ENCODE peak calls at places on chromosomes 1 and 21, in four cellular contexts. One of them, this sample, is unnamed.

GRCh38 chr1:78526496-78526895 is 35.7 kb downstream of the PTGFR start:
- DNase-seq in activated naive CD4-positive, alpha-beta T cell treated with Interleukin-2 at 50 U/mL for 16 hours: no peak
- DNase-seq in SHP77 treated with DMSO at 0.1 percent for 48 hours: peak
- DNase-seq in GM06990: no peak
- DNase-seq in this sample: no peak

GRCh38 chr1:173126421-173126820 is 75.7 kb upstream of the TNFSF18 start:
- DNase-seq in activated naive CD4-positive, alpha-beta T cell treated with Interleukin-2 at 50 U/mL for 16 hours: no peak
- DNase-seq in GM06990: no peak
- DNase-seq in SHP77 treated with DMSO at 0.1 percent for 48 hours: no peak
- DNase-seq in this sample: no peak

GRCh38 chr1:43270421-43271095 is 775 bp downstream of the TMEM125 start:
- DNase-seq in GM06990: no peak
- DNase-seq in activated naive CD4-positive, alpha-beta T cell treated with Interleukin-2 at 50 U/mL for 16 hours: no peak
- DNase-seq in SHP77 treated with DMSO at 0.1 percent for 48 hours: no peak
- DNase-seq in this sample: no peak

GRCh38 chr1:12552951-12553921 is 64.8 kb downstream of the DHRS3 start:
- DNase-seq in GM06990: no peak
- DNase-seq in SHP77 treated with DMSO at 0.1 percent for 48 hours: no peak
- DNase-seq in activated naive CD4-positive, alpha-beta T cell treated with Interleukin-2 at 50 U/mL for 16 hours: no peak
- DNase-seq in this sample: no peak

GRCh38 chr1:54984126-54984842 is 3.9 kb downstream of the TMEM61 start:
- DNase-seq in SHP77 treated with DMSO at 0.1 percent for 48 hours: no peak
- DNase-seq in GM06990: no peak
- DNase-seq in activated naive CD4-positive, alpha-beta T cell treated with Interleukin-2 at 50 U/mL for 16 hours: no peak
- DNase-seq in this sample: no peak

GRCh38 chr1:76164165-76164564 is 89.6 kb downstream of the ST6GALNAC3 start:
- DNase-seq in SHP77 treated with DMSO at 0.1 percent for 48 hours: no peak
- DNase-seq in GM06990: no peak
- DNase-seq in activated naive CD4-positive, alpha-beta T cell treated with Interleukin-2 at 50 U/mL for 16 hours: no peak
- DNase-seq in this sample: no peak

GRCh38 chr1:239493736-239494285 is 107.4 kb downstream of the CHRM3 start:
- DNase-seq in GM06990: no peak
- DNase-seq in SHP77 treated with DMSO at 0.1 percent for 48 hours: no peak
- DNase-seq in activated naive CD4-positive, alpha-beta T cell treated with Interleukin-2 at 50 U/mL for 16 hours: no peak
- DNase-seq in this sample: no peak

GRCh38 chr1:54979327-54979891 is 1.0 kb upstream of the TMEM61 start:
- DNase-seq in SHP77 treated with DMSO at 0.1 percent for 48 hours: no peak
- DNase-seq in GM06990: no peak
- DNase-seq in activated naive CD4-positive, alpha-beta T cell treated with Interleukin-2 at 50 U/mL for 16 hours: no peak
- DNase-seq in this sample: no peak

GRCh38 chr1:112105557-112105956 is 116.1 kb upstream of the KCND3 start:
- DNase-seq in activated naive CD4-positive, alpha-beta T cell treated with Interleukin-2 at 50 U/mL for 16 hours: no peak
- DNase-seq in SHP77 treated with DMSO at 0.1 percent for 48 hours: no peak
- DNase-seq in GM06990: no peak
- DNase-seq in this sample: no peak

GRCh38 chr1:178781549-178781948 is 56.5 kb downstream of the RALGPS2 start:
- DNase-seq in GM06990: no peak
- DNase-seq in SHP77 treated with DMSO at 0.1 percent for 48 hours: no peak
- DNase-seq in activated naive CD4-positive, alpha-beta T cell treated with Interleukin-2 at 50 U/mL for 16 hours: no peak
- DNase-seq in this sample: no peak

GRCh38 chr1:81032973-81033425 is 767.7 kb upstream of the ADGRL2 start:
- DNase-seq in SHP77 treated with DMSO at 0.1 percent for 48 hours: no peak
- DNase-seq in activated naive CD4-positive, alpha-beta T cell treated with Interleukin-2 at 50 U/mL for 16 hours: no peak
- DNase-seq in GM06990: no peak
- DNase-seq in this sample: no peak

GRCh38 chr1:56019472-56019871 is 559.9 kb downstream of the PLPP3 start:
- DNase-seq in GM06990: no peak
- DNase-seq in activated naive CD4-positive, alpha-beta T cell treated with Interleukin-2 at 50 U/mL for 16 hours: no peak
- DNase-seq in SHP77 treated with DMSO at 0.1 percent for 48 hours: no peak
- DNase-seq in this sample: no peak

GRCh38 chr1:77475631-77476030 is 193.8 kb downstream of the AK5 start:
- DNase-seq in SHP77 treated with DMSO at 0.1 percent for 48 hours: no peak
- DNase-seq in activated naive CD4-positive, alpha-beta T cell treated with Interleukin-2 at 50 U/mL for 16 hours: no peak
- DNase-seq in GM06990: no peak
- DNase-seq in this sample: no peak

GRCh38 chr1:41758490-41758889 is 160.2 kb downstream of the HIVEP3 start:
- DNase-seq in SHP77 treated with DMSO at 0.1 percent for 48 hours: no peak
- DNase-seq in activated naive CD4-positive, alpha-beta T cell treated with Interleukin-2 at 50 U/mL for 16 hours: no peak
- DNase-seq in GM06990: no peak
- DNase-seq in this sample: no peak

GRCh38 chr1:42040159-42040558 is 113.1 kb upstream of the GUCA2B start:
- DNase-seq in GM06990: no peak
- DNase-seq in SHP77 treated with DMSO at 0.1 percent for 48 hours: no peak
- DNase-seq in activated naive CD4-positive, alpha-beta T cell treated with Interleukin-2 at 50 U/mL for 16 hours: no peak
- DNase-seq in this sample: no peak

GRCh38 chr1:24415910-24416665 is 486 bp downstream of the NIPAL3 start:
- DNase-seq in GM06990: no peak
- DNase-seq in activated naive CD4-positive, alpha-beta T cell treated with Interleukin-2 at 50 U/mL for 16 hours: peak
- DNase-seq in SHP77 treated with DMSO at 0.1 percent for 48 hours: no peak
- DNase-seq in this sample: no peak

GRCh38 chr1:20349971-20350370 is 59.3 kb downstream of the VWA5B1 start:
- DNase-seq in activated naive CD4-positive, alpha-beta T cell treated with Interleukin-2 at 50 U/mL for 16 hours: no peak
- DNase-seq in GM06990: no peak
- DNase-seq in SHP77 treated with DMSO at 0.1 percent for 48 hours: no peak
- DNase-seq in this sample: no peak

GRCh38 chr1:195604287-195604686 is 1004.0 kb downstream of the KCNT2 start:
- DNase-seq in GM06990: no peak
- DNase-seq in activated naive CD4-positive, alpha-beta T cell treated with Interleukin-2 at 50 U/mL for 16 hours: no peak
- DNase-seq in SHP77 treated with DMSO at 0.1 percent for 48 hours: no peak
- DNase-seq in this sample: no peak

GRCh38 chr1:111448482-111448917 is 556 bp downstream of the WDR77 start:
- DNase-seq in activated naive CD4-positive, alpha-beta T cell treated with Interleukin-2 at 50 U/mL for 16 hours: peak
- DNase-seq in SHP77 treated with DMSO at 0.1 percent for 48 hours: no peak
- DNase-seq in GM06990: no peak
- DNase-seq in this sample: peak

GRCh38 chr21:18253252-18253651 is 8.6 kb downstream of the CHODL start:
- DNase-seq in SHP77 treated with DMSO at 0.1 percent for 48 hours: no peak
- DNase-seq in GM06990: no peak
- DNase-seq in activated naive CD4-positive, alpha-beta T cell treated with Interleukin-2 at 50 U/mL for 16 hours: no peak
- DNase-seq in this sample: no peak

GRCh38 chr1:26677306-26678115 is 18.3 kb upstream of the ARID1A start:
- DNase-seq in GM06990: peak
- DNase-seq in SHP77 treated with DMSO at 0.1 percent for 48 hours: peak
- DNase-seq in activated naive CD4-positive, alpha-beta T cell treated with Interleukin-2 at 50 U/mL for 16 hours: peak
- DNase-seq in this sample: peak